ENCODE peak calls at places on chromosomes 1 and 21, in four cellular contexts. T, V, R and L are unnamed samples.
A peak's percentile ranks its signal among the peaks of the same experiment; 100 is the strongest.

GRCh38 chr1:152042030-152042429 is 5.2 kb upstream of the S100A11 start:
- DNase-seq in R (no peak), V (no peak), T (no peak), L (no peak)

GRCh38 chr1:50371749-50372148 is 51.5 kb downstream of the DMRTA2 start:
- DNase-seq in V (no peak), R (no peak), T (no peak), L (no peak)

GRCh38 chr1:191002768-191003167 is 525.1 kb upstream of the BRINP3 start:
- DNase-seq in V (no peak), T (no peak), R (no peak), L (no peak)

GRCh38 chr1:24751833-24752232 is 6.6 kb downstream of the CLIC4 start:
- DNase-seq in R (no peak), T (no peak), V (no peak), L (no peak)

GRCh38 chr1:17919525-17920439 is 164.6 kb downstream of the ACTL8 start:
- DNase-seq in V (peak; percentile 52), R (no peak), T (no peak), L (peak; percentile 78)

GRCh38 chr1:204516180-204516879 is at the start of gene MDM4:
- DNase-seq in R (peak; percentile 80), V (peak; percentile 95), T (peak; percentile 96), L (peak; percentile 92)

GRCh38 chr1:16913866-16914662 is 7.7 kb upstream of the CROCC start:
- DNase-seq in R (no peak), T (peak; percentile 77), V (peak; percentile 99), L (peak; percentile 100)

GRCh38 chr1:232538943-232539302 is 91.0 kb downstream of the SIPA1L2 start:
- DNase-seq in R (no peak), V (no peak), T (no peak), L (no peak)

GRCh38 chr1:162578071-162578705 is 16.7 kb downstream of the UAP1 start:
- DNase-seq in T (no peak), R (no peak), V (no peak), L (no peak)

GRCh38 chr1:25747046-25747705 is 52.8 kb upstream of the SELENON start:
- DNase-seq in R (no peak), T (no peak), V (no peak), L (no peak)

GRCh38 chr1:234322979-234323378 is 50.3 kb upstream of the COA6 start:
- DNase-seq in R (no peak), T (peak; percentile 44), V (peak; percentile 71), L (no peak)

GRCh38 chr1:54542120-54542961 is 5.7 kb upstream of the ACOT11 start:
- DNase-seq in V (peak; percentile 75), T (peak; percentile 81), R (no peak), L (peak; percentile 86)

GRCh38 chr1:62601412-62601971 is 4.2 kb downstream of the ANGPTL3 start:
- DNase-seq in T (no peak), V (no peak), R (no peak), L (no peak)

GRCh38 chr1:200029035-200029623 is 1.6 kb downstream of the NR5A2 start:
- DNase-seq in R (no peak), T (no peak), V (no peak), L (peak; percentile 79)

GRCh38 chr1:31799196-31799894 is 16.5 kb downstream of the SPOCD1 start:
- DNase-seq in V (peak; percentile 51), R (no peak), T (no peak), L (no peak)

GRCh38 chr21:44903054-44903685 is 17.5 kb downstream of the ITGB2 start:
- DNase-seq in V (no peak), R (no peak), T (no peak), L (no peak)

GRCh38 chr21:44905016-44905724 is 15.5 kb downstream of the ITGB2 start:
- DNase-seq in T (no peak), V (no peak), R (no peak), L (no peak)

GRCh38 chr21:44904141-44904923 is 16.4 kb downstream of the ITGB2 start:
- DNase-seq in T (no peak), V (no peak), R (no peak), L (no peak)

GRCh38 chr21:44902268-44903053 is 18.2 kb downstream of the ITGB2 start:
- DNase-seq in R (no peak), T (no peak), V (no peak), L (no peak)

DNA sequence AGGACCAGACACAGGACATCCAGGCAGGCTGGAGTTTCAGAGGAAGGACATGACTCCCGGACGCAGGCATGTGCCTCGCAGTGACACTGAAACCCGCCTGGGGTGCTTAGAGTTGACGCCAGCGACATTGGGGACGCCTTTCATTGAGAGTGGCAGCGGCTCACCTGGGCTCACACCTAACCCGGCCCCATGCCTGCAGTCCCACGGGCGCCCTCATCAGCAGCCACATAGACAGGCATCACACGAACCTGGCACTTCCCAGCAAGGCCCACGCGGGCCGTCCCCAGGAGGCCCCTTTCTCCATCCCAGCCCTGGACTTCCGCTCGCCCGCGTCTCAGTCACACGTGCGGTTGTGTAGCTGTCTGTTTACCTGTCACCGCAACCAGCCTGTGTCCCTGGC is 17.0 kb downstream of the ITGB2 start:
- DNase-seq in R (no peak), V (no peak), T (no peak), L (no peak)
- TF ChIP-seq SIN3A in R (no peak), V (no peak), T (no peak), L (no peak)

GRCh38 chr1:66372522-66373071 is 161.4 kb upstream of the SGIP1 start:
- DNase-seq in T (no peak), V (no peak), R (no peak), L (no peak)

GRCh38 chr1:66371233-66372005 is 162.5 kb upstream of the SGIP1 start:
- DNase-seq in V (no peak), R (no peak), T (no peak), L (no peak)

GRCh38 chr1:66368261-66368660 is 165.7 kb upstream of the SGIP1 start:
- DNase-seq in R (no peak), V (no peak), T (no peak), L (no peak)

GRCh38 chr1:66373072-66373685 is 160.8 kb upstream of the SGIP1 start:
- DNase-seq in V (no peak), T (no peak), R (no peak), L (no peak)

DNA sequence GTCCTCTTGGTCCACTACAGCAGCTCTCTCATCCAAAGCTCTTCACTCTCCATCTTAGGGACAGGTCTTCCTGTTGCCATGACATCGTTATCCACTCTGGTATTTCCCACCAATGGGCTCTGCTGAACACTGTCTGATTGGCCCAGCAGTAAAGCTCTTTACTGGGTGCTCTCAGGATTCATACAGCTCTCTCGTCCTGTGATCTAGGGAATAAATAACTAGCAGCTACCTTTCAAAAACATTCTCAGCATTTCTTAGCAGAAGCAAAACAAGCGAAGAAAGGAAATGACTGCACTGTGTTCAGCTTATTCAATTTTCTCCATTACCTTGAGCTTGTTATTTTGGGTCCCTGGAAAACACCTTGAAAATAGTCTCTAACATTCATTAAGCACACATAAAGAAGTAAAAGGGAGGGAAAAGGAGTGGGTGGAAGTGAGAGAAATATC is 163.5 kb upstream of the SGIP1 start:
- DNase-seq in T (no peak), R (no peak), V (no peak), L (no peak)
- H3K36me3 ChIP-seq in T (no peaks in the 10 kb centered on the region), R (no peaks in the 10 kb centered on the region), V (no peaks in the 10 kb centered on the region), L (peaks cover 8% of the 10 kb centered on the region)

GRCh38 chr1:110508531-110508930 is 10.4 kb downstream of the KCNA10 start:
- DNase-seq in T (no peak), V (no peak), R (no peak), L (no peak)

GRCh38 chr1:110505596-110505995 is 13.4 kb downstream of the KCNA10 start:
- DNase-seq in V (no peak), T (no peak), R (no peak), L (no peak)

GRCh38 chr1:110511436-110511835 is 7.5 kb downstream of the KCNA10 start:
- DNase-seq in V (no peak), T (no peak), R (no peak), L (no peak)

GRCh38 chr1:110509655-110510054 is 9.3 kb downstream of the KCNA10 start:
- DNase-seq in T (no peak), R (no peak), V (no peak), L (no peak)

GRCh38 chr1:110508038-110508437 is 10.9 kb downstream of the KCNA10 start:
- DNase-seq in R (no peak), V (no peak), T (no peak), L (no peak)
- TF ChIP-seq SIN3A in R (no peak), V (no peak), T (no peak), L (no peak)

DNA sequence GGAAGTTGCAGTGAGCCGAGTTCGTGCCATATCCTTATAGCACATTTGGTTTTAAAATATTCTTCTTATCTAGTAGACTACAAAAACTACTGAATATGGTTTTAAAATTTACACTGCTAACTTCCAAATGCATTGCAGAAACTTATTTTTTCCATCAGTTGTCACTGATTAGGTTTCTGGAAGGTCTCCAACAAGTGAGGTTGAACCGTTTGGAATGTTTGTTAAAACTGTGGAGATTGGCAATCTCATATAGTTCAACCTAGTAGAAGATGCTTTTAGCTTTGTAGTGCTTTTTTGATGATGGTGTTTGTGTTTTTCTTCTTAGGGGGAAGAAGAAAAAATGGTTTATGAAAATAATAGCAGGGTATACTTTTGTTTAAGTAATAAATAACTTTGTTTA is 12.9 kb downstream of the CENPF start:
- DNase-seq in V (no peak), R (no peak), T (no peak), L (no peak)
- H3K36me3 ChIP-seq in V (peaks cover 75% of the 10 kb centered on the region), R (peaks cover 44% of the 10 kb centered on the region), T (peaks cover 59% of the 10 kb centered on the region), L (peaks cover 45% of the 10 kb centered on the region)

DNA sequence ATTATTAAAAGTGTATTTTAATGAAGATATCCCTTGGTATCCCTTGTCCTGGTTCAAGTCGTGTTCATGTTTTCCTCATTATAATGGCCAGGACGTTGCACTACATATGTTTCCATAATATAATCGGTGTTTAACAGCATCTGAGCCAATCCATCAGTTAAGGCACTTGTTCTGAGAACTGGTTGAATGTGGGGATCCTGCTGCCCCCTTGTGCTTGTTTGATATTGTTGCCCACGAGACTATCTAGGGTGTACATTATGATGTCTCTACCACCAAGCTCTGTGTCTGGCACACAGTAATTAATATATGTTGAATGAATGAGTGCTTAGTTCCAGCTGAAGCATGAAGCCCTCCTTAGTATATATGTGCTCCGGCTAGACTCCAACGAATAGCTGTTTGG is 193.0 kb downstream of the CACNA1E start:
- DNase-seq in R (peak; percentile 10), T (peak; percentile 23), V (peak; percentile 25), L (peak; percentile 64)
- TF ChIP-seq SIN3A in R (no peak), T (no peak), V (no peak), L (no peak)

DNA sequence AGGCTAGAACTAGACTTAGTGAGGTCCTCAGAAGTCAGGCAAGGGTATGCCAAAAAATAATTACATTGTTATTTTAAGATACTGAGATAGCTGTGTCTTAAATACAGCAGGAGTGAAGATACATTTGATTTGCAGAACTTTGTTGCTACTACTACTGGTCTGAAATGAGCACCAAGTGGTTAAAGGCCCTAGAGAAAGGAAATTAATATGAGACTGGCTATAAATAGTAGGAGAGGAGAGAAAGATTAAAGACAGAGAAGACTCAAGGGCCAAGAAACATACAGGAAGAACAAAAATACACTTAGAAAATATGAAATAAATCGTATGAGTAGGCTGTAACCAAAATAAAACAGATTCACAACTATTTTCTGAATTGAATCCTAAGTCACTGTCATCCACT is 21.3 kb downstream of the HNRNPR start:
- DNase-seq in R (no peak), V (no peak), T (no peak), L (no peak)
- H3K36me3 ChIP-seq in R (peaks cover 52% of the 10 kb centered on the region), V (peaks cover 83% of the 10 kb centered on the region), T (peaks cover 75% of the 10 kb centered on the region), L (peaks cover 86% of the 10 kb centered on the region)

GRCh38 chr21:44654576-44654950 is at the start of gene KRTAP12-4:
- DNase-seq in T (no peak), R (no peak), V (no peak), L (no peak)

GRCh38 chr21:44656868-44657267 is 864 bp upstream of the KRTAP12-3 start:
- DNase-seq in V (no peak), R (no peak), T (no peak), L (no peak)

GRCh38 chr21:44658511-44658910 is 779 bp downstream of the KRTAP12-3 start:
- DNase-seq in V (no peak), T (no peak), R (no peak), L (no peak)

GRCh38 chr21:44658913-44659595 is 1.3 kb downstream of the KRTAP12-3 start:
- DNase-seq in R (no peak), V (no peak), T (no peak), L (no peak)

GRCh38 chr21:44657635-44658183 is at the start of gene KRTAP12-3:
- DNase-seq in R (no peak), V (no peak), T (no peak), L (no peak)
- TF ChIP-seq SIN3A in R (no peak), V (no peak), T (no peak), L (no peak)